ENCODE peak calls at places on chromosomes 2 and 18, in six cellular contexts. I is GM10248, L is LHCN-M2, C is LoVo, O is skeletal muscle cell, J is GM04504. P is an unnamed sample.

GRCh38 chr2:111702119-111702808 is 181.7 kb downstream of the ANAPC1 start:
- DNase-seq in I (peak), L (peak), C (peak), O (no peak), J (no peak), P (no peak)

GRCh38 chr18:47485221-47485797 is 233.8 kb upstream of the SKOR2 start:
- DNase-seq in I (no peak), L (no peak), C (no peak), O (no peak), J (no peak), P (no peak)

GRCh38 chr2:53490659-53491058 is 276.9 kb upstream of the CHAC2 start:
- DNase-seq in I (no peak), L (peak), C (no peak), O (peak), J (peak), P (peak)

GRCh38 chr2:128622371-128622770 is 303.7 kb upstream of the HS6ST1 start:
- DNase-seq in I (no peak), L (no peak), C (no peak), O (no peak), J (no peak), P (no peak)

GRCh38 chr2:71006955-71007799 is 12.5 kb upstream of the TEX261 start:
- DNase-seq in I (peak), L (peak), C (no peak), O (no peak), J (no peak), P (no peak)

GRCh38 chr18:64244571-64244970 is 95.7 kb upstream of the LINC00305 start:
- DNase-seq in I (no peak), L (no peak), C (no peak), O (no peak), J (no peak), P (no peak)

GRCh38 chr2:232543491-232543890 is 4.0 kb downstream of the CHRNG start:
- DNase-seq in I (no peak), L (no peak), C (no peak), O (no peak), J (no peak), P (no peak)

GRCh38 chr18:42053188-42053781 is 98.3 kb downstream of the PIK3C3 start:
- DNase-seq in I (peak), L (peak), C (peak), O (peak), J (no peak), P (no peak)

GRCh38 chr2:230231251-230231650 is 5.7 kb downstream of the SP140 start:
- DNase-seq in I (no peak), L (no peak), C (no peak), O (no peak), J (no peak), P (no peak)

GRCh38 chr2:103792039-103792438 is 1030.2 kb downstream of the TMEM182 start:
- DNase-seq in I (no peak), L (no peak), C (no peak), O (no peak), J (no peak), P (no peak)

GRCh38 chr2:148058641-148059040 is 37.8 kb downstream of the MBD5 start:
- DNase-seq in I (no peak), L (no peak), C (no peak), O (no peak), J (no peak), P (no peak)

GRCh38 chr2:167550448-167550847 is 662.2 kb downstream of the XIRP2 start:
- DNase-seq in I (peak), L (no peak), C (peak), O (no peak), J (no peak), P (no peak)

GRCh38 chr2:120628248-120628647 is 107.4 kb upstream of the GLI2 start:
- DNase-seq in I (no peak), L (no peak), C (no peak), O (no peak), J (no peak), P (no peak)

GRCh38 chr2:241189093-241189855 is 797 bp downstream of the ANO7 start:
- DNase-seq in I (no peak), L (no peak), C (no peak), O (no peak), J (no peak), P (no peak)

GRCh38 chr18:59448546-59448945 is 89.5 kb upstream of the LMAN1 start:
- DNase-seq in I (no peak), L (peak), C (no peak), O (no peak), J (peak), P (peak)

GRCh38 chr2:23658466-23658942 is 268.4 kb downstream of the ATAD2B start:
- DNase-seq in I (no peak), L (no peak), C (no peak), O (peak), J (no peak), P (no peak)

GRCh38 chr2:215904101-215904500 is 109.2 kb downstream of the MREG start:
- DNase-seq in I (no peak), L (peak), C (no peak), O (no peak), J (no peak), P (no peak)

GRCh38 chr18:55100817-55101457 is 141.7 kb upstream of the CCDC68 start:
- DNase-seq in I (no peak), L (peak), C (peak), O (no peak), J (no peak), P (no peak)

GRCh38 chr2:151049746-151050145 is 211.9 kb downstream of the RBM43 start:
- DNase-seq in I (no peak), L (peak), C (no peak), O (peak), J (no peak), P (no peak)

GRCh38 chr18:43780782-43781340 is 503.6 kb upstream of the SYT4 start:
- DNase-seq in I (no peak), L (peak), C (no peak), O (peak), J (peak), P (peak)